ENCODE peak calls at places on chromosomes 12 and 14, in five cellular contexts. L is fibroblast of lung, Z is fibroblast of the conjunctiva, J is NCI-H748 treated with DMSO at 0.1 percent for 48 hours, X is mammary epithelial cell. P is an unnamed sample.

GRCh38 chr14:72721042-72721540 is 172.8 kb downstream of the DPF3 start:
- DNase-seq in L (no peak), Z (no peak), J (no peak), X (no peak), P (no peak)

GRCh38 chr12:27965966-27966365 is 6.6 kb downstream of the PTHLH start:
- DNase-seq in L (peak; percentile 33), Z (no peak), J (no peak), X (no peak), P (no peak)

GRCh38 chr14:71320734-71321555 is 413.7 kb downstream of the PCNX1 start:
- DNase-seq in L (peak; percentile 63), Z (no peak), J (no peak), X (peak; percentile 71), P (no peak)

GRCh38 chr14:96625436-96625945 is 123.3 kb downstream of the PAPOLA start:
- DNase-seq in L (no peak), Z (no peak), J (no peak), X (no peak), P (no peak)

GRCh38 chr14:105161314-105161713 is 7.3 kb downstream of the JAG2 start:
- DNase-seq in L (no peak), Z (no peak), J (no peak), X (no peak), P (no peak)

GRCh38 chr14:101589486-101590015 is 28.3 kb downstream of the DIO3 start:
- DNase-seq in L (no peak), Z (no peak), J (no peak), X (no peak), P (no peak)

GRCh38 chr12:49897276-49897675 is 6.4 kb downstream of the FAIM2 start:
- DNase-seq in L (no peak), Z (no peak), J (no peak), X (no peak), P (no peak)

GRCh38 chr14:86091811-86092210 is 561.9 kb downstream of the FLRT2 start:
- DNase-seq in L (no peak), Z (no peak), J (no peak), X (peak; percentile 1), P (no peak)

GRCh38 chr12:68871899-68872298 is 61.1 kb downstream of the CPM start:
- DNase-seq in L (no peak), Z (no peak), J (no peak), X (no peak), P (peak; percentile 27)

GRCh38 chr14:72550513-72550912 is 343.4 kb downstream of the DPF3 start:
- DNase-seq in L (no peak), Z (no peak), J (no peak), X (peak; percentile 55), P (no peak)

GRCh38 chr14:103056322-103057027 is 874 bp downstream of the CDC42BPB start:
- DNase-seq in L (peak; percentile 61), Z (peak; percentile 41), J (peak; percentile 59), X (peak; percentile 34), P (peak; percentile 9)

GRCh38 chr14:20413785-20414117 is 450 bp upstream of the TEP1 start:
- DNase-seq in L (peak; percentile 14), Z (no peak), J (no peak), X (peak; percentile 6), P (no peak)

GRCh38 chr12:41058266-41058665 is 129.9 kb upstream of the PDZRN4 start:
- DNase-seq in L (no peak), Z (no peak), J (no peak), X (no peak), P (no peak)

GRCh38 chr14:92883066-92883465 is 39.9 kb upstream of the CHGA start:
- DNase-seq in L (no peak), Z (no peak), J (no peak), X (no peak), P (no peak)

GRCh38 chr12:20154060-20154459 is 214.3 kb upstream of the PDE3A start:
- DNase-seq in L (peak; percentile 42), Z (no peak), J (no peak), X (no peak), P (no peak)

GRCh38 chr14:61151276-61151675 is 129.9 kb downstream of the TMEM30B start:
- DNase-seq in L (peak; percentile 66), Z (peak; percentile 67), J (no peak), X (no peak), P (no peak)

GRCh38 chr12:31603546-31604009 is 12.6 kb upstream of the DENND5B start:
- DNase-seq in L (no peak), Z (no peak), J (no peak), X (no peak), P (no peak)

GRCh38 chr12:113227686-113228391 is 6.6 kb downstream of the TPCN1 start:
- DNase-seq in L (no peak), Z (no peak), J (no peak), X (no peak), P (no peak)

GRCh38 chr14:89973234-89973823 is 17.6 kb downstream of the TDP1 start:
- DNase-seq in L (peak; percentile 72), Z (peak; percentile 57), J (peak; percentile 53), X (peak; percentile 40), P (peak; percentile 64)

GRCh38 chr12:121843236-121843982 is 15.2 kb downstream of the HPD start:
- DNase-seq in L (no peak), Z (no peak), J (no peak), X (no peak), P (no peak)

GRCh38 chr14:68147331-68147730 is 327.8 kb downstream of the RAD51B start:
- DNase-seq in L (peak; percentile 57), Z (no peak), J (no peak), X (peak; percentile 41), P (no peak)

P was measured in astrocyte of the cerebellum.